ENCODE peak calls at places on chromosomes 12 and 14, in five cellular contexts. G is Caco-2, S is AG04449, D is Panc1, O is fibroblast of villous mesenchyme. I is an unnamed sample.

GRCh38 chr12:48960834-48961233 is 3.5 kb upstream of the ARF3 start:
- DNase-seq in G (no peak), S (no peak), D (no peak), O (no peak), I (no peak)

GRCh38 chr12:124917841-124918621 is 3.6 kb upstream of the UBC start:
- DNase-seq in D (no peak), S (no peak), O (no peak), G (no peak), I (no peak)

GRCh38 chr12:58105225-58106119 is 164.1 kb downstream of the ATP23 start:
- DNase-seq in O (peak; percentile 12), G (no peak), S (no peak), D (no peak), I (peak; percentile 10)

GRCh38 chr12:3527736-3528135 is 36.7 kb downstream of the PRMT8 start:
- DNase-seq in O (no peak), G (no peak), S (no peak), D (no peak), I (no peak)

GRCh38 chr14:22471545-22472121 is 117.4 kb downstream of the DAD1 start:
- DNase-seq in S (no peak), G (peak; percentile 64), O (peak; percentile 53), D (peak; percentile 10), I (peak; percentile 65)

GRCh38 chr14:89534896-89535615 is 118.0 kb upstream of the FOXN3 start:
- DNase-seq in D (no peak), G (no peak), S (peak; percentile 33), O (peak; percentile 66), I (peak; percentile 85)

GRCh38 chr12:57261385-57261784 is 10.4 kb upstream of the STAC3 start:
- DNase-seq in G (no peak), O (no peak), S (no peak), D (no peak), I (no peak)

GRCh38 chr14:24194873-24195185 is 412 bp downstream of the TM9SF1 start:
- DNase-seq in D (no peak), G (no peak), O (no peak), S (no peak), I (no peak)

GRCh38 chr14:24332094-24332983 is 2.5 kb downstream of the ADCY4 start:
- DNase-seq in O (peak; percentile 56), S (no peak), G (peak; percentile 76), D (peak; percentile 48), I (peak; percentile 41)

GRCh38 chr12:57377103-57377840 is 53.6 kb downstream of the R3HDM2 start:
- DNase-seq in S (no peak), G (no peak), O (no peak), D (no peak), I (no peak)

GRCh38 chr12:109625131-109625559 is 51.6 kb downstream of the MVK start:
- DNase-seq in S (no peak), D (no peak), O (peak; percentile 48), G (no peak), I (peak; percentile 5)

GRCh38 chr14:50318031-50318626 is 6.0 kb downstream of the DMAC2L start:
- DNase-seq in O (peak; percentile 68), D (no peak), S (no peak), G (no peak), I (peak; percentile 55)

GRCh38 chr12:82517027-82517426 is 158.7 kb downstream of the METTL25 start:
- DNase-seq in O (no peak), G (peak; percentile 41), D (peak; percentile 12), S (no peak), I (no peak)

GRCh38 chr12:97267803-97268202 is 194.8 kb upstream of the RMST start:
- DNase-seq in O (no peak), D (no peak), S (no peak), G (no peak), I (no peak)

GRCh38 chr12:50057000-50057841 is at the start of gene ASIC1:
- DNase-seq in O (peak; percentile 81), D (no peak), G (peak; percentile 85), S (no peak), I (peak; percentile 56)

GRCh38 chr12:9244894-9245293 is 36.7 kb upstream of the PZP start:
- DNase-seq in S (no peak), D (no peak), O (no peak), G (no peak), I (no peak)

GRCh38 chr12:8544295-8544694 is 3.6 kb upstream of the CLEC4E start:
- DNase-seq in G (peak; percentile 72), O (peak; percentile 63), D (peak; percentile 35), S (peak; percentile 4), I (peak; percentile 79)

GRCh38 chr12:71385155-71385554 is 54.4 kb upstream of the LGR5 start:
- DNase-seq in S (no peak), G (no peak), D (no peak), O (no peak), I (no peak)

GRCh38 chr12:97047361-97047760 is 140.3 kb downstream of the NEDD1 start:
- DNase-seq in G (no peak), O (no peak), D (no peak), S (no peak), I (no peak)

GRCh38 chr12:29961231-29961630 is 177.5 kb upstream of the TMTC1 start:
- DNase-seq in S (no peak), G (no peak), D (no peak), O (no peak), I (peak; percentile 45)

GRCh38 chr14:100979780-100980179 is 76.3 kb upstream of the RTL1 start:
- DNase-seq in D (peak; percentile 17), S (peak; percentile 59), O (peak; percentile 63), G (no peak), I (peak; percentile 73)

GRCh38 chr14:31933716-31934115 is 143.4 kb upstream of the ARHGAP5 start:
- DNase-seq in G (no peak), O (peak; percentile 81), D (no peak), S (no peak), I (peak; percentile 36)

GRCh38 chr14:50775357-50775756 is 55.6 kb downstream of the NIN start:
- DNase-seq in S (peak; percentile 82), O (peak; percentile 85), D (no peak), G (no peak), I (peak; percentile 92)

GRCh38 chr12:91382081-91382543 is 199.5 kb upstream of the DCN start:
- DNase-seq in S (peak; percentile 17), D (peak; percentile 53), O (peak; percentile 84), G (peak; percentile 71), I (peak; percentile 86)
- H3K4me3 ChIP-seq in S (peak overlapping the region; percentile 61), D (peak overlapping the region; percentile 35), O (peak overlapping the region; percentile 64), G (no peak overlapping the region), I (peak overlapping the region; percentile 54)

DNA sequence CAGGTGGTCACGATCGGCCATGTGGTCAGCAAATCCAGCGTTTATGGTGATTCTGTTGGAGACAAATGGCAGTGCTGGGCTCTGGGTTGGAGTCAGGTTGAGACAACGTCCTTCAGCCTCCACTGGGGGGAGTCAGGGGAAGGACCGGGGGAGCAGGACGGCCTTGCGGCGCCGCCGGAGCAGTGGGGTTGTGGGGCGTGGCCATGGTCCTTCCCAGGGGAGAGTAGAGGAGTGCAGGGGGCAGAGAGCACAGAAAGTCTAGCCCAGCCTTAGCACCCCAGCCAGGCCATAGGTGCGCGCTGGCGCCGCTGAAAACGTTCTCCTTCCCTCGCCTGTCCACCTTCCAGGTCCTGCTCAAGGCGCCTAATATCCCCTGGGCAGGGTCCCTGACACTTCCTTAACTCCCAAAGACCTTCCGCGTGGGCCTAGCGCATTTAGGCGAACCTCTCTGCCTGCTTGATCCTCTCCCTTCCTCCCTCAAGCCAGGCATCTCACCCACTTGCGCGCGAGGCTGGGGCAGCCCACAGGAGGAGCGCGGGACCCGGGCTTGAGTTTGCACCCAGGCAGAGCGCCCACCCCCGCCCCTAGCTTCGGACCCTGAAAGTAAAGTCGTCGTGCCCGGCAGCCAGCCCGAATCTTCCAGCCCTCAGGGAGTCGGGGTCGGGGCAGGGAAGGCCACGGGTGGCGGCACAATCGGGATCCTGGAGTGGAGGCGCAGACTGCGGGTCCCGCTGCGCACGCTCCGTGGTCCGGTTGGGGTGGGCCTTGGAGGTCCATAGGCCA is 3.1 kb upstream of the KIF26A start:
- DNase-seq in D (no peak), O (no peak), G (peak; percentile 61), S (no peak), I (no peak)
- TF ChIP-seq CTCF in D (peak; percentile 69), O (peak; percentile 18), G (peak; percentile 43), S (peak; percentile 9), I (peak; percentile 22)

DNA sequence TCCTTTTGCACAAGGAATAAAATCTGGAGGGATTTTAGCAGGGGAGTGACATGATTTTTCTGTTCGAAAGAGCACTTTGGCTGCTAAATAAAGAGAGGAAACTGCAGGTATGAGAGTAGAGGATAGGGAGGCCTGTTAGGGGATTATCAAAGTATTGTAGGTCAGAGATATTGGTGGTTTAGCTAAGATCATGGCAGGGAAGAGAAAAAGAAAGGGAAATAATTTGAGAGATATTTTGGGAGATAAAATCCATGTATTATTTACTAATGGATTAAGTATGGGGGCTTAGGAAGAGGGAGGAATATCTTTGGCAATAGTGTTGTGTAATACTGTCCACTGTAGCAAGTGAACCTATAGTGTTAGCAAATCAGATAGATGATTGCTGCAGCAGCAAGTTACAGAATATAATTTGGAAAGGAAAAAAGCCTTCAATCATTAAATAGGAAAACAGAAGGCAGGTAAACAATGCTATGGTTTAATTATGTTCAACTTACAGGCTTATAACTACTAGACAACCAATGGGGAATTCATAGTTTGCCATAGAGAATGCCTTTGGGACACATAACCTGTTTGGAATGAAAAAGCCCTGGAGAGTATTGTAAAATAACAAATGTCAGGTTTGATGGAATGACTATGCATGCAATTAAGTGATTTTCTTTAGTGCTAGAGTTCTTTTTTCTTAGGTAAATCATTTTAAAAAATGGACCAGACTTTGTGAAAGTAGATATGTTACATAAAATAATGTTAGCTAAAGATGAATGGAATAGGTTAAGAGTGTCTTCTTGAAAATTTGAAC is 50.5 kb downstream of the ADIPOR2 start:
- DNase-seq in D (no peak), O (peak; percentile 68), G (no peak), S (no peak), I (no peak)
- H3K4me3 ChIP-seq in D (no peak overlapping the region), O (no peak overlapping the region), G (no peak overlapping the region), S (no peak overlapping the region), I (no peak overlapping the region)

GRCh38 chr14:102911991-102912761 is 10.3 kb upstream of the AMN start:
- DNase-seq in S (no peak), G (no peak), D (no peak), O (no peak), I (no peak)

GRCh38 chr14:102914474-102915291 is 7.8 kb upstream of the AMN start:
- DNase-seq in S (no peak), G (peak; percentile 19), O (no peak), D (no peak), I (no peak)

GRCh38 chr14:102911541-102911951 is 10.9 kb upstream of the AMN start:
- DNase-seq in O (no peak), G (no peak), D (no peak), S (no peak), I (no peak)

GRCh38 chr14:102915292-102916110 is 7.0 kb upstream of the AMN start:
- DNase-seq in D (no peak), O (no peak), G (peak; percentile 23), S (no peak), I (no peak)

DNA sequence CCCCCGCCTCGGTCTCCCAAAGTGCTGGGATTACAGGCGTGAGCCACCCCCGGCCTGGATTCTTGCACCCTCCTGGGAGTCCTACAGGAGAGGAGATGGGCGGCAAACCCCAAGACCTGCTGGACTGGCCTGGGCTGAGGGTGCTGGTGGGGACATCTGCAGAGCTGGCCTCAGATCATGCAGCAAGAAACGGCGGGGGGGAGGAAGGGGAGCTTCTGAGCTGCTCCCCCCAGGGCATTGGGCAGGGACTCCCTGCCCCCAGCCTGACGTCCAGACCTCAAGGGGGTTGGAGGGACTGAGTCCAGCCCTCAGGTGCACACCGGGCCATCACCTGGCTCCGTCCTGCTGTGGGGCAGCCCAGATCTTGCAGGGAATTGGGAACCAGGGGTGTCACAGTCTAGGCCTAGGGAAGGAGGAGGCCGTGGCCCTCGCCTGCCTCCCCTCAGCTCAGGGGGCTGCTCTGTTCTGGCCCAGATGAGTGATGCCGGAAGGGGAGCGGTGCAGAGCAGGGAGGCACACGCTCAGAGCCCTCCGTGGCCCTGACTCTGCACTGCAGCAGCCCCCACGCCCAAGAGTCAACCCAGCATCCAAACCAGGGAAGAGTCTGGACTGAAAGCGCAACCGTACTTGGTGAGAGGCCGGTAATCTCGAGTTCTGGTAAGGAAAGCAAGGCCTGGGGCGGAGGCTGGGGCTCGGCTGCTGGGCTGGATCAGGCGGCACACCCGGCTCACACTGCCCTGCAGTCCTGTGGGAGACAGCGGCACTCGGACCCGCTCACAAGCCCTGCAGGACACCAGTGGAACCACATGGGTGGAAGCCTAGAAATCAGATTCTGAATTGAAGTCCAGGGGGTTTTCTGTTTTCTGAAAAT is 8.9 kb upstream of the AMN start:
- DNase-seq in S (no peak), D (no peak), O (no peak), G (no peak), I (no peak)
- TF ChIP-seq CTCF in S (no peak), D (no peak), O (no peak), G (no peak), I (no peak)